ENCODE peak calls at places on chromosome 1, in eight cellular contexts. One of them, this sample, is unnamed.

GRCh38 chr1:147545133-147545532 is 3.8 kb downstream of the BCL9 start:
- DNase-seq in tibial nerve: no peak
- DNase-seq in choroid plexus epithelial cell: peak
- DNase-seq in ovary: no peak
- DNase-seq in CD8-positive, alpha-beta T cell: peak
- DNase-seq in breast epithelium: no peak
- DNase-seq in endothelial cell: no peak
- DNase-seq in AG09319: no peak
- DNase-seq in this sample: no peak

GRCh38 chr1:87950369-87950768 is 621.7 kb downstream of the LMO4 start:
- DNase-seq in choroid plexus epithelial cell: no peak
- DNase-seq in CD8-positive, alpha-beta T cell: no peak
- DNase-seq in AG09319: no peak
- DNase-seq in endothelial cell: no peak
- DNase-seq in tibial nerve: no peak
- DNase-seq in breast epithelium: no peak
- DNase-seq in ovary: no peak
- DNase-seq in this sample: no peak

GRCh38 chr1:228289996-228290881 is 82.4 kb downstream of the OBSCN start:
- DNase-seq in endothelial cell: no peak
- DNase-seq in breast epithelium: peak
- DNase-seq in tibial nerve: no peak
- DNase-seq in ovary: no peak
- DNase-seq in choroid plexus epithelial cell: no peak
- DNase-seq in CD8-positive, alpha-beta T cell: no peak
- DNase-seq in AG09319: no peak
- DNase-seq in this sample: peak

GRCh38 chr1:1924849-1925248 is 5.8 kb upstream of the TMEM52 start:
- DNase-seq in breast epithelium: no peak
- DNase-seq in tibial nerve: no peak
- DNase-seq in choroid plexus epithelial cell: no peak
- DNase-seq in AG09319: no peak
- DNase-seq in CD8-positive, alpha-beta T cell: no peak
- DNase-seq in ovary: no peak
- DNase-seq in endothelial cell: no peak
- DNase-seq in this sample: no peak

GRCh38 chr1:47765236-47765635 is 231.9 kb downstream of the TRABD2B start:
- DNase-seq in breast epithelium: no peak
- DNase-seq in endothelial cell: no peak
- DNase-seq in tibial nerve: no peak
- DNase-seq in ovary: no peak
- DNase-seq in CD8-positive, alpha-beta T cell: no peak
- DNase-seq in choroid plexus epithelial cell: no peak
- DNase-seq in AG09319: no peak
- DNase-seq in this sample: no peak

GRCh38 chr1:26537951-26538352 is 8.4 kb downstream of the RPS6KA1 start:
- DNase-seq in choroid plexus epithelial cell: peak
- DNase-seq in tibial nerve: no peak
- DNase-seq in CD8-positive, alpha-beta T cell: no peak
- DNase-seq in ovary: no peak
- DNase-seq in AG09319: no peak
- DNase-seq in endothelial cell: peak
- DNase-seq in breast epithelium: no peak
- DNase-seq in this sample: no peak

GRCh38 chr1:50853325-50853724 is 106.7 kb downstream of the FAF1 start:
- DNase-seq in endothelial cell: no peak
- DNase-seq in CD8-positive, alpha-beta T cell: no peak
- DNase-seq in breast epithelium: no peak
- DNase-seq in AG09319: no peak
- DNase-seq in ovary: no peak
- DNase-seq in tibial nerve: no peak
- DNase-seq in choroid plexus epithelial cell: peak
- DNase-seq in this sample: no peak

GRCh38 chr1:97930472-97930871 is 9.6 kb upstream of the DPYD start:
- DNase-seq in breast epithelium: no peak
- DNase-seq in ovary: no peak
- DNase-seq in AG09319: no peak
- DNase-seq in CD8-positive, alpha-beta T cell: no peak
- DNase-seq in choroid plexus epithelial cell: no peak
- DNase-seq in endothelial cell: no peak
- DNase-seq in tibial nerve: no peak
- DNase-seq in this sample: no peak

GRCh38 chr1:152036316-152037216 is at the start of gene S100A11:
- DNase-seq in AG09319: peak
- DNase-seq in choroid plexus epithelial cell: peak
- DNase-seq in tibial nerve: peak
- DNase-seq in CD8-positive, alpha-beta T cell: peak
- DNase-seq in breast epithelium: peak
- DNase-seq in ovary: peak
- DNase-seq in endothelial cell: peak
- DNase-seq in this sample: peak

GRCh38 chr1:6248798-6249731 is 5.1 kb downstream of the HES3 start:
- DNase-seq in breast epithelium: no peak
- DNase-seq in CD8-positive, alpha-beta T cell: no peak
- DNase-seq in endothelial cell: no peak
- DNase-seq in ovary: no peak
- DNase-seq in tibial nerve: no peak
- DNase-seq in AG09319: no peak
- DNase-seq in choroid plexus epithelial cell: no peak
- DNase-seq in this sample: no peak

GRCh38 chr1:159714529-159714928 is at the start of gene CRP:
- DNase-seq in endothelial cell: no peak
- DNase-seq in choroid plexus epithelial cell: no peak
- DNase-seq in ovary: no peak
- DNase-seq in AG09319: no peak
- DNase-seq in breast epithelium: no peak
- DNase-seq in CD8-positive, alpha-beta T cell: no peak
- DNase-seq in tibial nerve: no peak
- DNase-seq in this sample: no peak

GRCh38 chr1:95058974-95059373 is 13.8 kb downstream of the ALG14 start:
- DNase-seq in AG09319: no peak
- DNase-seq in endothelial cell: no peak
- DNase-seq in choroid plexus epithelial cell: no peak
- DNase-seq in breast epithelium: no peak
- DNase-seq in tibial nerve: no peak
- DNase-seq in ovary: no peak
- DNase-seq in CD8-positive, alpha-beta T cell: no peak
- DNase-seq in this sample: no peak

GRCh38 chr1:157307491-157307890 is 169.3 kb upstream of the ETV3 start:
- DNase-seq in AG09319: no peak
- DNase-seq in breast epithelium: no peak
- DNase-seq in choroid plexus epithelial cell: no peak
- DNase-seq in endothelial cell: no peak
- DNase-seq in CD8-positive, alpha-beta T cell: no peak
- DNase-seq in ovary: no peak
- DNase-seq in tibial nerve: no peak
- DNase-seq in this sample: no peak

GRCh38 chr1:235239821-235240220 is 78.8 kb upstream of the RBM34 start:
- DNase-seq in AG09319: no peak
- DNase-seq in CD8-positive, alpha-beta T cell: no peak
- DNase-seq in choroid plexus epithelial cell: peak
- DNase-seq in endothelial cell: no peak
- DNase-seq in tibial nerve: no peak
- DNase-seq in ovary: no peak
- DNase-seq in breast epithelium: no peak
- DNase-seq in this sample: no peak

GRCh38 chr1:159170639-159171038 is 776 bp upstream of the CADM3 start:
- DNase-seq in breast epithelium: no peak
- DNase-seq in ovary: no peak
- DNase-seq in choroid plexus epithelial cell: no peak
- DNase-seq in tibial nerve: no peak
- DNase-seq in AG09319: no peak
- DNase-seq in endothelial cell: no peak
- DNase-seq in CD8-positive, alpha-beta T cell: no peak
- DNase-seq in this sample: no peak

GRCh38 chr1:31742462-31743212 is 21.5 kb downstream of the ADGRB2 start:
- DNase-seq in endothelial cell: no peak
- DNase-seq in AG09319: no peak
- DNase-seq in breast epithelium: no peak
- DNase-seq in tibial nerve: no peak
- DNase-seq in ovary: no peak
- DNase-seq in CD8-positive, alpha-beta T cell: no peak
- DNase-seq in choroid plexus epithelial cell: no peak
- DNase-seq in this sample: no peak

GRCh38 chr1:53909946-53910345 is 16.0 kb downstream of the DIO1 start:
- DNase-seq in CD8-positive, alpha-beta T cell: no peak
- DNase-seq in choroid plexus epithelial cell: peak
- DNase-seq in breast epithelium: no peak
- DNase-seq in ovary: peak
- DNase-seq in endothelial cell: no peak
- DNase-seq in AG09319: no peak
- DNase-seq in tibial nerve: no peak
- DNase-seq in this sample: no peak

GRCh38 chr1:66434096-66434495 is 99.9 kb upstream of the SGIP1 start:
- DNase-seq in ovary: no peak
- DNase-seq in choroid plexus epithelial cell: peak
- DNase-seq in endothelial cell: no peak
- DNase-seq in AG09319: peak
- DNase-seq in tibial nerve: no peak
- DNase-seq in CD8-positive, alpha-beta T cell: no peak
- DNase-seq in breast epithelium: no peak
- DNase-seq in this sample: no peak

GRCh38 chr1:1066403-1067283 is 7.5 kb downstream of the RNF223 start:
- DNase-seq in choroid plexus epithelial cell: no peak
- DNase-seq in breast epithelium: no peak
- DNase-seq in CD8-positive, alpha-beta T cell: no peak
- DNase-seq in AG09319: no peak
- DNase-seq in tibial nerve: no peak
- DNase-seq in ovary: no peak
- DNase-seq in endothelial cell: no peak
- DNase-seq in this sample: no peak

GRCh38 chr1:182175340-182176068 is 114.0 kb upstream of the ZNF648 start:
- DNase-seq in choroid plexus epithelial cell: no peak
- DNase-seq in tibial nerve: no peak
- DNase-seq in endothelial cell: no peak
- DNase-seq in breast epithelium: no peak
- DNase-seq in CD8-positive, alpha-beta T cell: no peak
- DNase-seq in AG09319: no peak
- DNase-seq in ovary: no peak
- DNase-seq in this sample: no peak

GRCh38 chr1:4655674-4656532 is 1.5 kb downstream of the AJAP1 start:
- DNase-seq in AG09319: no peak
- DNase-seq in endothelial cell: peak
- DNase-seq in CD8-positive, alpha-beta T cell: no peak
- DNase-seq in tibial nerve: peak
- DNase-seq in choroid plexus epithelial cell: peak
- DNase-seq in ovary: peak
- DNase-seq in breast epithelium: no peak
- DNase-seq in this sample: peak
- TF ChIP-seq CTCF in AG09319: peak
- TF ChIP-seq CTCF in endothelial cell: peak
- TF ChIP-seq CTCF in CD8-positive, alpha-beta T cell: peak
- TF ChIP-seq CTCF in tibial nerve: peak
- TF ChIP-seq CTCF in choroid plexus epithelial cell: peak
- TF ChIP-seq CTCF in ovary: peak
- TF ChIP-seq CTCF in breast epithelium: peak
- TF ChIP-seq CTCF in this sample: peak

DNA sequence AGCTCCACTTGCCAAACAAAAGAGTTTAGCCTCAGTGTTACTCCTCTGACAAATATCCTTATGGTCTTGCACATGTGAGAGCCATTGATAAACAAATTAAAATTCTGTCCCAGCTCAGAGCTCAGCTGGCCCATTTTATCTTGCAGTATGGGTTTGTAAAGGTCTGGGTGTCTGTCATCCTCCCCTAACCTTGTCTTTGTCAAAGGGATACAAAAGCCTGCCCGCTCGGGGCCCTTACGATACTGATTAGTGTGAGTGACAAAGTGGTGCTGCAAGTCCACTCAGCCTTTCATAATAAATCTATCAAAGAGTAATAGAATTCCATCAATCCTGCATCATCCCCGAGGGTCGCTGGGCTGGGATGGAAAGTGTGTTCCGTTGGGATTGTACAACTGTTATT is 122.7 kb upstream of the FOXD3 start:
- DNase-seq in endothelial cell: no peak
- DNase-seq in tibial nerve: no peak
- DNase-seq in choroid plexus epithelial cell: no peak
- DNase-seq in ovary: no peak
- DNase-seq in CD8-positive, alpha-beta T cell: no peak
- DNase-seq in AG09319: no peak
- DNase-seq in breast epithelium: no peak
- DNase-seq in this sample: no peak
- TF ChIP-seq CTCF in endothelial cell: no peak
- TF ChIP-seq CTCF in tibial nerve: no peak
- TF ChIP-seq CTCF in choroid plexus epithelial cell: no peak
- TF ChIP-seq CTCF in ovary: no peak
- TF ChIP-seq CTCF in CD8-positive, alpha-beta T cell: no peak
- TF ChIP-seq CTCF in AG09319: no peak
- TF ChIP-seq CTCF in breast epithelium: no peak
- TF ChIP-seq CTCF in this sample: no peak

DNA sequence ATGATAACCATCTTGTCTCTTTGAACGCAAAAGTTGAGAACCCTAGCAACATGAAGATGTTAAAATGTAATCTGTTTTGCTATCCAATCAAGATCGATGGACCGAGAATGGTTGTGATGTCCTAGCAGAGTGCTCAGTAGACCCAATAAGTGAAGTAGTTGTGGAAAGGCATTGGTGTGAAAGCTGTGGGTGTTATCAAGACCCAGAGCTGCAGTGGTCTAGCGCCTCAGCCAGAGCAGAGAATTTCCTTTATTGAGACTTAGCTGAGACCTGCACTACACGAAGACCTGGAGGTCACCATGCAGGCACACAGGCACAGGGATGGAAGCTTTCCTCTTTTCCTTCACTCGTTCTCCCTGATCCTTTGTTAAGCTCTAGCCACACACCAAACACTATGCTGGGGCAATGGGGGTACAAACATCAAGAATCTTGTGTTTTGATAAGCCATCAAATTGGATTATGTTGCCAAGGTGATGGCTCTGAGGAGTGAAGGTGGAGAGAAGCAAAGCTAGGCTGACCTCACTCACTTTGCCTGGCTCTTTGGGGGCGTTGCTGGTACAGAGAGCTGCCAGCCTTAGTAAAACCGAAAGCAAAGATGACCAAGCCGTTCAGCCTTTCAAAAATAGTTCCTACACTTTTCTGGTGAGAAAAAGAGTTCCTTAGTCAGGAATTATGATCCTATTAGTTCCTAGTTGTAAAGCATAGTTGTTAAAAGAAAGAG is 24.1 kb downstream of the METTL13 start:
- DNase-seq in tibial nerve: no peak
- DNase-seq in CD8-positive, alpha-beta T cell: no peak
- DNase-seq in ovary: no peak
- DNase-seq in endothelial cell: no peak
- DNase-seq in AG09319: no peak
- DNase-seq in breast epithelium: no peak
- DNase-seq in choroid plexus epithelial cell: no peak
- DNase-seq in this sample: no peak
- TF ChIP-seq CTCF in tibial nerve: no peak
- TF ChIP-seq CTCF in CD8-positive, alpha-beta T cell: no peak
- TF ChIP-seq CTCF in ovary: no peak
- TF ChIP-seq CTCF in endothelial cell: no peak
- TF ChIP-seq CTCF in AG09319: no peak
- TF ChIP-seq CTCF in breast epithelium: no peak
- TF ChIP-seq CTCF in choroid plexus epithelial cell: no peak
- TF ChIP-seq CTCF in this sample: no peak

DNA sequence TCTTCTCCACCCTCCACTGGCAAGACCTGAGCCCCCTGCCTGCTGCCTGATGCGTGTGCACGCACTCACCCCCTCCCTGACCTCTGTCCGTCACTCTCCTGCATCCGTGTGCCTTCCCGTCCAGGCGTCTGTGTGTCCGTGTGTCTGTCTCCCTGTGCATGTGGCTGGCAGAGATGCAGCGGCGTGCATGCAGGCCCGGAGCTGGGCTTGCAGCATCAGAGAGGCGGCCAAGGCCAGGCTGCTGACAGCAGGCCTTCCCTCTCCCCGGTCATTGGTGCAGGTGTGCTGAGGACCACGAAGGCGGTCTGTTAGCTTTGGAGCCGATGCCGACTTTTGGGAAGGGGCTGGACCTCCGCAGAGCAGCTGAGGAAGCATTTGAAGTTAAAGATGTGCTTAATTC is 22.8 kb upstream of the ARHGEF16 start:
- DNase-seq in choroid plexus epithelial cell: no peak
- DNase-seq in breast epithelium: no peak
- DNase-seq in ovary: no peak
- DNase-seq in tibial nerve: no peak
- DNase-seq in AG09319: no peak
- DNase-seq in endothelial cell: no peak
- DNase-seq in CD8-positive, alpha-beta T cell: no peak
- DNase-seq in this sample: no peak
- TF ChIP-seq CTCF in choroid plexus epithelial cell: no peak
- TF ChIP-seq CTCF in breast epithelium: no peak
- TF ChIP-seq CTCF in ovary: no peak
- TF ChIP-seq CTCF in tibial nerve: no peak
- TF ChIP-seq CTCF in AG09319: no peak
- TF ChIP-seq CTCF in endothelial cell: no peak
- TF ChIP-seq CTCF in CD8-positive, alpha-beta T cell: no peak
- TF ChIP-seq CTCF in this sample: no peak

This sample was measured in mesothelial cell of epicardium.